ENCODE peak calls at places on chromosomes 11 and 22, in four cellular contexts. T is mammary epithelial cell, K is HCT116, L is fibroblast of lung. V is an unnamed sample.

GRCh38 chr22:45866398-45867117 is 110.4 kb downstream of the WNT7B start:
- DNase-seq in K (no peak), L (no peak), T (no peak), V (no peak)

GRCh38 chr11:64745523-64746328 is 1.8 kb upstream of the RASGRP2 start:
- DNase-seq in L (peak; percentile 49), T (no peak), K (no peak), V (peak; percentile 47)

GRCh38 chr11:96228472-96228871 is 114.5 kb downstream of the MAML2 start:
- DNase-seq in T (peak; percentile 86), K (peak; percentile 16), L (peak; percentile 93), V (peak; percentile 92)

GRCh38 chr11:43687120-43687791 is 6.7 kb downstream of the HSD17B12 start:
- DNase-seq in L (peak; percentile 80), K (no peak), T (peak; percentile 47), V (peak; percentile 38)

GRCh38 chr22:19199479-19199878 is 20.9 kb upstream of the SLC25A1 start:
- DNase-seq in L (no peak), K (no peak), T (no peak), V (no peak)

GRCh38 chr22:50118557-50119168 is 28.9 kb downstream of the MOV10L1 start:
- DNase-seq in L (peak; percentile 95), T (no peak), K (no peak), V (peak; percentile 61)

GRCh38 chr11:94117871-94118270 is 10.8 kb upstream of the PANX1 start:
- DNase-seq in T (peak; percentile 44), L (no peak), K (no peak), V (no peak)

GRCh38 chr11:65503923-65504670 is 5.3 kb downstream of the MALAT1 start:
- DNase-seq in T (peak; percentile 43), K (no peak), L (peak; percentile 70), V (peak; percentile 67)

GRCh38 chr22:49355206-49355920 is 472.3 kb downstream of the BRD1 start:
- DNase-seq in L (no peak), K (no peak), T (no peak), V (no peak)

GRCh38 chr11:31887180-31887579 is 76.1 kb upstream of the PAX6 start:
- DNase-seq in T (no peak), K (peak; percentile 18), L (no peak), V (no peak)

GRCh38 chr11:5600374-5600851 is 4.0 kb downstream of the TRIM6 start:
- DNase-seq in K (peak; percentile 81), L (peak; percentile 92), T (no peak), V (peak; percentile 72)

GRCh38 chr22:48955351-48956311 is 872.0 kb downstream of the BRD1 start:
- DNase-seq in L (no peak), T (no peak), K (no peak), V (no peak)

GRCh38 chr22:21626735-21627469 is 2.9 kb downstream of the YDJC start:
- DNase-seq in L (no peak), T (no peak), K (no peak), V (no peak)

GRCh38 chr22:21624120-21624879 is 5.5 kb downstream of the YDJC start:
- DNase-seq in K (no peak), T (peak; percentile 9), L (peak; percentile 38), V (peak; percentile 50)

GRCh38 chr22:21626073-21626734 is 3.6 kb downstream of the YDJC start:
- DNase-seq in K (no peak), T (no peak), L (no peak), V (no peak)

GRCh38 chr22:21623402-21623970 is 6.3 kb downstream of the YDJC start:
- DNase-seq in K (no peak), L (no peak), T (no peak), V (no peak)

DNA sequence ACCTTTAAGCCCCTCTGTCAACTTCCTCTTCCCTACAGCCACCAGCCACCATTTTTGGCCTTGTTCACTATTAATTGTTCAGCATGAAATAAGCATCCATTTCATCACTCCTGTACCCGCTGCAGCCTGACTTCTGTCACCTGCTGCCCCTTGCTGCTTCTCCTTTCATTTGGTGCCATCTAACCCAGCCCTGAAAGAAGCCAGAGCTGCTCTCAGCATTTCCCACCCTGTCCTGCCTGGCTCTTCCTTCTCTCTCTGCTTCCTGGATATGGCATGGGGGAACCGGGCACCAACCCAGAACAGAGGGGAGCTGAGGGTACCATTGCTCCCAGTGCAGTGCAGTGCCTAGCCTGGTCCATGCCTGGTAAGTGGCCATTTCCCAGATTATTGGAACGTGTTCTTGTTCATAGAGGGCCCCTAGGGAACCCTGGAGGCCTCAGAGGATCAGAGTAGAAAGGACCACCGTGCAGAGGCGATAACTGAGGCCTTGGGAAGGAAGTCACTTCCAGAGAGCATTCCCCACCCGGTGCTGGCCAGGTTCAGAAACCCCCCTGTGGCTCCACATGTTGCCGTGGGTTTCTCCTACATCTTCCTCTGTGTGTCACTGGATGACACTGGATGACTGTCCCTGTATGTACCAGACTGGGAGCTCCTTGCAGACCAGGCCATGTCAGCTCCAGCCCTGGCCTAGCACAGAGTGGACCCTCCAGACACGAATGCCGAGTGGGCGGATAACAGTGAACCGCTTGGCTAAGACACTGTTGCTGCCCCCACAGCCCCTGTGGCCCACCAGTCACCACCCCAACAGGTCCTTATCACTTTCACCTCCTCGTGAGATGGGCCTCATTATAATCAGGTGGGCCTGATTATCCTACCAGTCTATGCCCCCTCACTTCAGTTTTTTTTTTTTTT is 4.7 kb downstream of the YDJC start:
- DNase-seq in L (no peak), T (no peak), K (no peak), V (no peak)
- H3K4me1 ChIP-seq in L (peaks cover 3% of the 10 kb centered on the region), T (peaks cover 12% of the 10 kb centered on the region), K (peaks cover 5% of the 10 kb centered on the region), V (peaks cover 37% of the 10 kb centered on the region)

GRCh38 chr11:133950874-133951483 is 5.8 kb downstream of the IGSF9B start:
- DNase-seq in K (no peak), T (no peak), L (no peak), V (peak; percentile 22)
- H3K9ac ChIP-seq in K (no peak overlapping the region), T (no peak overlapping the region), L (no peak overlapping the region), V (peak overlapping the region; percentile 52)

GRCh38 chr22:39928556-39929401 is 27.9 kb downstream of the GRAP2 start:
- DNase-seq in L (no peak), K (no peak), T (peak; percentile 78), V (no peak)
- H3K4me3 ChIP-seq in L (no peak overlapping the region), K (no peak overlapping the region), T (no peak overlapping the region), V (no peak overlapping the region)

GRCh38 chr22:39430576-39431150 is 26.1 kb upstream of the MGAT3 start:
- DNase-seq in L (no peak), K (no peak), T (no peak), V (no peak)
- H3K4me1 ChIP-seq in L (peaks cover 10% of the 10 kb centered on the region), K (peaks cover 10% of the 10 kb centered on the region), T (peaks cover 11% of the 10 kb centered on the region), V (peaks cover 17% of the 10 kb centered on the region)

GRCh38 chr11:67281552-67282150 is 7.5 kb upstream of the ANKRD13D start:
- DNase-seq in T (no peak), K (no peak), L (no peak), V (no peak)

GRCh38 chr11:67284811-67285540 is 4.1 kb upstream of the ANKRD13D start:
- DNase-seq in L (no peak), K (no peak), T (no peak), V (no peak)

GRCh38 chr11:67282876-67283371 is 6.2 kb upstream of the ANKRD13D start:
- DNase-seq in K (no peak), T (no peak), L (no peak), V (no peak)

GRCh38 chr11:67282155-67282875 is 6.8 kb upstream of the ANKRD13D start:
- DNase-seq in L (no peak), K (no peak), T (no peak), V (no peak)

DNA sequence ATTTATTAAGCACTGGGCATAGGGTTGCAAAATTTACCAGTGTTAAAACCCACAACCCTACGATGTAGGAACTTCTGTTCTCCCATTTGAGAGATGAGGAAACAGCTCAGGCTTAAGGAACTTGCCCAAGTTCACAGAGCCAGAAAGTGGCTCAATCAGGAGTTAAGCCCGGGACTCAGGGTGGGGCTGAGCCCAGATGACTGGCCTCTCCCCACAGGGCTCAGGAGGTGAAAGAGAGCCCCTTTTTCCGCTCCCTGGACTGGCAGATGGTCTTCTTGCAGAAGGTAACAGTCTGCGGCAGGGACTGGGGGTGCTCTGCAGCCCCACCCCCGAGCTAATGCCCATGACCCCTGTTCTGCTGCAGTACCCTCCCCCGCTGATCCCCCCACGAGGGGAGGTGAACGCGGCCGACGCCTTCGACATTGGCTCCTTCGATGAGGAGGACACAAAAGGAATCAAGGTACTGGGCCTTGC is 5.6 kb upstream of the ANKRD13D start:
- DNase-seq in L (no peak), K (no peak), T (no peak), V (no peak)
- H3K9ac ChIP-seq in L (no peak overlapping the region), K (no peak overlapping the region), T (no peak overlapping the region), V (no peak overlapping the region)